ENCODE peak calls at places on chromosome 9, in five cellular contexts. L, A, B, V and D are unnamed samples. For H3K36me3, the result is how much of the 10 kb centered on the place peaks cover.

GRCh38 chr9:116506685-116507084 is 180.4 kb upstream of the TRIM32 start:
- DNase-seq in V (no peak), B (no peak), L (no peak), A (peak), D (no peak)

GRCh38 chr9:107491081-107492053 is 1.8 kb upstream of the KLF4 start:
- DNase-seq in B (peak), L (peak), A (no peak), V (peak), D (peak)

GRCh38 chr9:95494416-95495371 is 22.1 kb downstream of the PTCH1 start:
- DNase-seq in B (peak), L (peak), A (peak), V (no peak), D (peak)

GRCh38 chr9:14096182-14096922 is 217.6 kb downstream of the NFIB start:
- DNase-seq in B (peak), A (no peak), L (peak), V (no peak), D (no peak)

GRCh38 chr9:128764361-128764760 is 7.4 kb downstream of the ZER1 start:
- DNase-seq in A (no peak), L (no peak), B (no peak), V (no peak), D (no peak)

GRCh38 chr9:91214867-91215266 is 146.9 kb downstream of the AUH start:
- DNase-seq in L (no peak), B (no peak), V (no peak), A (no peak), D (no peak)

GRCh38 chr9:115591584-115591984 is 473.6 kb upstream of the TNC start:
- DNase-seq in A (peak), L (peak), B (peak), V (peak), D (peak)

GRCh38 chr9:88772602-88773001 is 218.7 kb upstream of the S1PR3 start:
- DNase-seq in A (peak), V (no peak), B (no peak), L (no peak), D (no peak)

GRCh38 chr9:122619996-122620395 is 5.5 kb downstream of the OR1Q1 start:
- DNase-seq in L (no peak), V (no peak), A (no peak), B (no peak), D (no peak)

GRCh38 chr9:15404171-15404570 is 18.5 kb upstream of the SNAPC3 start:
- DNase-seq in B (no peak), V (no peak), A (no peak), L (no peak), D (no peak)

GRCh38 chr9:90651246-90651645 is 8.6 kb upstream of the DIRAS2 start:
- DNase-seq in V (no peak), A (no peak), B (no peak), L (no peak), D (no peak)

GRCh38 chr9:84463272-84463671 is 122.7 kb upstream of the SLC28A3 start:
- DNase-seq in A (no peak), L (no peak), V (no peak), B (no peak), D (no peak)

GRCh38 chr9:93231121-93231694 is 47.3 kb downstream of the WNK2 start:
- DNase-seq in V (peak), L (peak), B (peak), A (no peak), D (no peak)

GRCh38 chr9:14301582-14301981 is 12.4 kb downstream of the NFIB start:
- DNase-seq in L (no peak), B (no peak), V (no peak), A (no peak), D (no peak)

GRCh38 chr9:93081931-93082330 is 14.1 kb upstream of the CARD19 start:
- DNase-seq in V (no peak), L (no peak), B (no peak), A (no peak), D (no peak)

GRCh38 chr9:129333961-129334743 is 156.1 kb upstream of the IER5L start:
- DNase-seq in V (peak), A (peak), B (peak), L (peak), D (no peak)

GRCh38 chr9:83041771-83042170 is 21.2 kb downstream of the RASEF start:
- DNase-seq in L (no peak), V (no peak), B (no peak), A (peak), D (no peak)

GRCh38 chr9:138077126-138077525 is 199.5 kb downstream of the CACNA1B start:
- DNase-seq in L (no peak), A (no peak), V (no peak), B (no peak), D (no peak)

GRCh38 chr9:134178394-134178780 is 14.0 kb upstream of the RNU6ATAC start:
- DNase-seq in A (no peak), B (no peak), V (no peak), L (no peak), D (no peak)

GRCh38 chr9:71955300-71955915 is 44.0 kb downstream of the C9orf85 start:
- DNase-seq in B (no peak), V (no peak), L (no peak), A (no peak), D (peak)
- H3K4me3 ChIP-seq in B (no peak), V (no peak), L (no peak), A (no peak), D (no peak)

GRCh38 chr9:616694-617093 is 224.8 kb upstream of the DMRT1 start:
- DNase-seq in L (no peak), A (peak), V (no peak), B (no peak), D (no peak)

GRCh38 chr9:613771-614347 is 227.6 kb upstream of the DMRT1 start:
- DNase-seq in B (peak), A (peak), V (peak), L (peak), D (peak)

GRCh38 chr9:617441-618085 is 223.9 kb upstream of the DMRT1 start:
- DNase-seq in V (no peak), B (no peak), A (no peak), L (no peak), D (no peak)

GRCh38 chr9:615756-616155 is 225.7 kb upstream of the DMRT1 start:
- DNase-seq in A (no peak), B (peak), V (no peak), L (peak), D (no peak)

GRCh38 chr9:614421-614820 is 227.1 kb upstream of the DMRT1 start:
- DNase-seq in V (no peak), L (no peak), B (no peak), A (no peak), D (no peak)
- TF ChIP-seq CTCF in V (no peak), L (no peak), B (no peak), A (no peak), D (no peak)

GRCh38 chr9:136339958-136340310 is 12.6 kb downstream of the GPSM1 start:
- DNase-seq in A (no peak), B (no peak), V (no peak), L (no peak), D (no peak)
- H3K36me3 ChIP-seq in A (under half), B (under half), V (under half), L (under half), D (under half)

GRCh38 chr9:2622361-2623045 is 916 bp downstream of the VLDLR start:
- DNase-seq in B (no peak), V (peak), L (peak), A (no peak), D (peak)

GRCh38 chr9:2623866-2624682 is 2.5 kb downstream of the VLDLR start:
- DNase-seq in V (no peak), A (no peak), B (no peak), L (peak), D (no peak)

GRCh38 chr9:2623046-2623865 is 1.7 kb downstream of the VLDLR start:
- DNase-seq in B (peak), A (no peak), L (peak), V (peak), D (no peak)

GRCh38 chr9:2628926-2629325 is 7.3 kb downstream of the VLDLR start:
- DNase-seq in L (no peak), B (no peak), V (no peak), A (no peak), D (no peak)

DNA sequence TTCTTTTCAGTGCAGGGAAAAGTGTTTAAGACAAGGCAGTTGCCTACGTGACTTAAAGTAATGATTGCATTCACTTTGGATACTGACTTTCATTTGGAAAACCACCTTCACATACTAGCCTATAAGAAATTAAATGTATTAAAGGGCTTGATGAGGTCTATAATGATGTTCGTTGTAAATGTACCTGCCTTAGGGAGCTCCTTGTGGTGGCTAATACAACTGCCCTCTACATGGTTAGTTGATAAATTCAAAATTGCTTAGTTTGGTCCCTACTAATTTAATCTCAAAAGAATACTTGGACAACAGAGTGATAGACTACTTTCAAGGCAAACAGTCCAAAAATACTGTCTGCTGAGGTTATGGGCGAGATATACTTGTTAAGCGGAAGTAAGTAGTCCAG is 3.8 kb downstream of the VLDLR start:
- DNase-seq in L (no peak), A (no peak), B (no peak), V (no peak), D (no peak)
- H3K4me3 ChIP-seq in L (peak), A (no peak), B (no peak), V (no peak), D (no peak)

GRCh38 chr9:105636331-105636730 is 25.9 kb upstream of the TAL2 start:
- DNase-seq in A (no peak), B (no peak), L (no peak), V (no peak), D (no peak)

GRCh38 chr9:105639936-105640335 is 22.3 kb upstream of the TAL2 start:
- DNase-seq in L (no peak), V (no peak), B (no peak), A (no peak), D (no peak)

GRCh38 chr9:105632807-105633206 is 29.4 kb upstream of the TAL2 start:
- DNase-seq in V (no peak), B (no peak), L (no peak), A (peak), D (no peak)

GRCh38 chr9:105633373-105633772 is 28.9 kb upstream of the TAL2 start:
- DNase-seq in A (no peak), V (no peak), B (no peak), L (no peak), D (no peak)

DNA sequence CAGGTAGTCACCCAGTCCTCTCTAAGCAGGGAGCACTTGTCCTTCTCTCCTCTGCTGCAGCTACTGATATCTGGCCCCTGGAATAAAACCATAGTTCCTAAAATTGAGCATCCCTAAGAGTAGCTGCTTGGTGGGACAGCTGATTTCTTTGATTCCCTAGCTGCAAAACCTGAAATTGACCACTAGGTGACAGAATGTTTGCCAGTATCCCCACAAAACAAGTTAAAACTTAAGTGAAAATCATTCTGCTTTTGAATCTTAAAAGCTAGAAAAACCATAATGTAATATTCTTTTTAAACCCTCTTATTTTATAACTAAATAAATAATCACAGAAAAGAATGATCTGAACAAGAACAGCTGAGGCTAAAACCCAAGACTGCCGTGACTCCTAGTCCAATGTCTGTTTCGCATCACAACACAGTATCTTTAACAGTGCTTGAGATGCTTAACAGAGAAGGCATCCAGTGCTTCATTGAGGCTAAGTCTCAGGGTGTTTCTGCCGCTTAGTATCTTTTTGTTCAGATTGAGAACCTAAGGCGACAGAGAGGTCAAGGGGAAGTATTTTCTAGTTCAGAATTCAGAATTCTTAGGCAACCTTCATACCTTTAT is 24.4 kb upstream of the TAL2 start:
- DNase-seq in B (no peak), A (no peak), L (no peak), V (no peak), D (no peak)
- TF ChIP-seq CTCF in B (no peak), A (peak), L (no peak), V (peak), D (peak)